ENCODE peak calls at places on chromosomes 5 and 9, in four cellular contexts. K, W, A and B are unnamed samples. For H3K4me1, the result is how much of the 10 kb centered on the place peaks cover.

GRCh38 chr9:110626109-110626829 is 42.3 kb upstream of the MUSK start:
- DNase-seq in K (peak), W (peak), A (no peak), B (peak)

GRCh38 chr5:102957141-102957540 is 162.8 kb downstream of the GIN1 start:
- DNase-seq in K (no peak), W (no peak), A (no peak), B (no peak)

GRCh38 chr9:20437466-20437865 is 184.8 kb downstream of the MLLT3 start:
- DNase-seq in K (peak), W (no peak), A (no peak), B (no peak)

GRCh38 chr5:151295138-151295537 is 8.4 kb downstream of the SLC36A3 start:
- DNase-seq in K (peak), W (no peak), A (no peak), B (no peak)

GRCh38 chr9:133835273-133835901 is 97.2 kb upstream of the SARDH start:
- DNase-seq in K (no peak), W (peak), A (no peak), B (no peak)

GRCh38 chr5:151123897-151124751 is 33.5 kb downstream of the ANXA6 start:
- DNase-seq in K (peak), W (no peak), A (peak), B (peak)

GRCh38 chr9:27145143-27145542 is 36.1 kb downstream of the TEK start:
- DNase-seq in K (no peak), W (peak), A (no peak), B (no peak)

GRCh38 chr5:137822158-137822764 is 45.4 kb upstream of the MYOT start:
- DNase-seq in K (peak), W (peak), A (no peak), B (no peak)

GRCh38 chr9:98317134-98317857 is 61.8 kb upstream of the TBC1D2 start:
- DNase-seq in K (peak), W (no peak), A (no peak), B (no peak)

GRCh38 chr5:172868924-172869565 is 35.0 kb downstream of the ERGIC1 start:
- DNase-seq in K (peak), W (no peak), A (peak), B (peak)

GRCh38 chr5:83586874-83587776 is 115.6 kb downstream of the VCAN start:
- DNase-seq in K (peak), W (no peak), A (no peak), B (no peak)

GRCh38 chr5:131355972-131356528 is 92.2 kb downstream of the CDC42SE2 start:
- DNase-seq in K (peak), W (no peak), A (no peak), B (no peak)

GRCh38 chr5:78747703-78748359 is 99.3 kb upstream of the LHFPL2 start:
- DNase-seq in K (peak), W (peak), A (no peak), B (no peak)

GRCh38 chr9:14433841-14434511 is 120.0 kb upstream of the NFIB start:
- DNase-seq in K (peak), W (no peak), A (no peak), B (no peak)

GRCh38 chr5:110258460-110258859 is 468.0 kb downstream of the TMEM232 start:
- DNase-seq in K (peak), W (no peak), A (no peak), B (no peak)

GRCh38 chr5:35218981-35219380 is 11.3 kb downstream of the PRLR start:
- DNase-seq in K (no peak), W (no peak), A (no peak), B (no peak)

GRCh38 chr9:17653947-17654346 is 75.1 kb downstream of the SH3GL2 start:
- DNase-seq in K (no peak), W (peak), A (no peak), B (no peak)

GRCh38 chr5:113487411-113487778 is 858 bp downstream of the MCC start:
- DNase-seq in K (peak), W (peak), A (no peak), B (peak)

GRCh38 chr5:74225587-74225986 is 414.9 kb downstream of the ENC1 start:
- DNase-seq in K (no peak), W (no peak), A (no peak), B (no peak)

GRCh38 chr5:152331718-152332117 is 73.4 kb downstream of the NMUR2 start:
- DNase-seq in K (no peak), W (no peak), A (no peak), B (no peak)

GRCh38 chr5:123755587-123756324 is 243.8 kb downstream of the CSNK1G3 start:
- DNase-seq in K (peak), W (peak), A (no peak), B (no peak)

GRCh38 chr9:4066682-4067081 is 233.2 kb downstream of the GLIS3 start:
- DNase-seq in K (no peak), W (no peak), A (no peak), B (no peak)

GRCh38 chr5:17888155-17888554 is 253.9 kb downstream of the TAF11L14 start:
- DNase-seq in K (no peak), W (no peak), A (no peak), B (no peak)

GRCh38 chr5:179142434-179143198 is 82.4 kb downstream of the ZNF354C start:
- DNase-seq in K (peak), W (peak), A (no peak), B (no peak)

GRCh38 chr5:53403291-53403690 is 77.1 kb upstream of the FST start:
- DNase-seq in K (no peak), W (no peak), A (no peak), B (no peak)

GRCh38 chr9:121214005-121214404 is 12.3 kb upstream of the RAB14 start:
- DNase-seq in K (no peak), W (no peak), A (no peak), B (no peak)

GRCh38 chr5:41656597-41656996 is 146.2 kb upstream of the PLCXD3 start:
- DNase-seq in K (no peak), W (peak), A (no peak), B (no peak)

GRCh38 chr9:68721934-68722333 is 16.9 kb downstream of the PIP5K1B start:
- DNase-seq in K (no peak), W (no peak), A (no peak), B (no peak)

GRCh38 chr9:82593436-82593835 is 469.5 kb downstream of the RASEF start:
- DNase-seq in K (no peak), W (peak), A (no peak), B (no peak)

GRCh38 chr9:76576344-76576743 is 117.4 kb downstream of the GCNT1 start:
- DNase-seq in K (peak), W (peak), A (no peak), B (no peak)

GRCh38 chr5:79858097-79858723 is 132.9 kb downstream of the MTX3 start:
- DNase-seq in K (peak), W (peak), A (peak), B (peak)

GRCh38 chr9:106896695-106897094 is 33.7 kb downstream of the ZNF462 start:
- DNase-seq in K (no peak), W (no peak), A (no peak), B (no peak)

GRCh38 chr9:106897223-106897622 is 34.3 kb downstream of the ZNF462 start:
- DNase-seq in K (peak), W (no peak), A (no peak), B (no peak)

GRCh38 chr9:106893088-106893487 is 30.1 kb downstream of the ZNF462 start:
- DNase-seq in K (peak), W (peak), A (no peak), B (no peak)

GRCh38 chr9:106892632-106893031 is 29.7 kb downstream of the ZNF462 start:
- DNase-seq in K (peak), W (peak), A (no peak), B (no peak)

DNA sequence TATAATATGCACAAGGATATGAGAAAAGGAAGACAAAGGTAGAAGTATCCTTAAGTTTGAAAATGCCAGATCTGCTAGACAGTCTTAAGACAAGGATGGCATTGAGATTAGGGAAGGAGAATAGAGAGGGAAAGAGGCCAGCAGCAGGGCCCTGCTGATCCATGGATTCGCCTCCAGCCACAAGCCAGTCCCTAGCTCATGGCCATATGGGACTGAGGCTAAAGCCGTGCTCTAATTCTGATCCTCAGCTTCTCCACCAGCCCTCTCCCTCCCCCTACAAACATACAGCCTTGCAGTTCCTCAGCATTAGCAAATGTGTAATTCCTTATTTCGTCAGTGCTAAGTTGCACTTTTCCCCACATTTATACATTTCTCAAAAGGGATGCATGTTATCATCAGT is 34.7 kb downstream of the ZNF462 start:
- DNase-seq in K (peak), W (no peak), A (no peak), B (no peak)
- H3K27ac ChIP-seq in K (no peak), W (no peak), A (peak), B (no peak)

DNA sequence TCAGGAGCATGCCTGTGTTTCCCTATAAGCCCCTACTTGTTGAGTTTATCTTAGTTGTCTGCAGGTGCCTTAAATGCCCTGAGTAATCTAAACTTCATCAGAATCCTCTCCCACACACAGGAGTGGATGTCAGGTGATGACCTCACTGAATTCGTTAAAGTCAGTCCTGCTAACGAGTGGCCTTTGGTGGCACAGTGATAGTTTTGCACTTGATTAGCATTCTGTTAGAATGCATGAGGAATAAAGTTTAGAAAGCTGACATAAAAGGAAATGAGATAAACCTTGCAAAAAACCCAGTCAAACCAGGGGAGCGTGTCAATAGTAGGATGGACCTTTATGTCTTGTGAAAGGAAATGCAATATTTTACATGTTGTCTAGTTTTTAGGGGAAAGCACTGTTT is 4.5 kb downstream of the TRIM32 start:
- DNase-seq in K (no peak), W (no peak), A (no peak), B (no peak)
- H3K4me1 ChIP-seq in K (under half), W (under half), A (half or more), B (under half)

DNA sequence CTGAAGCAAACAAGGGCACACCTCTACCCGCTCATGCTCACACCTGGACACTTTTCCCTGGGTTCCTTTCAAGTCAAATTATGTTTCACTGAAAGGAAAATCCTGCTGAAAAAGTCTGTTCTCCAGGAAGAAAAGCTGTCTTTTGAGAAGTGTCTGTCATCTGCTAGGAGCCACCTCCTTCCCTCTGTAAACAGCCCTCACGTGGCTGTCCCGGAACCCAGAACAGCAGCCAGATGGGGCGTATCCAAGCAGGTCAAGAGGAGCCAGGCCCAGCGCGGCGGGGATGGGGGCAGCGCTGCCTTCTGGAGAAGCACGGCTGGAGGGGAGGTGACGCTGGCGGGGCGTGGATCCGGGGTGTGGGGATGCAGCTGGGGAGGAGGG is at the start of gene PNPLA7:
- DNase-seq in K (peak), W (peak), A (peak), B (peak)
- H3K27ac ChIP-seq in K (peak), W (peak), A (peak), B (peak)

DNA sequence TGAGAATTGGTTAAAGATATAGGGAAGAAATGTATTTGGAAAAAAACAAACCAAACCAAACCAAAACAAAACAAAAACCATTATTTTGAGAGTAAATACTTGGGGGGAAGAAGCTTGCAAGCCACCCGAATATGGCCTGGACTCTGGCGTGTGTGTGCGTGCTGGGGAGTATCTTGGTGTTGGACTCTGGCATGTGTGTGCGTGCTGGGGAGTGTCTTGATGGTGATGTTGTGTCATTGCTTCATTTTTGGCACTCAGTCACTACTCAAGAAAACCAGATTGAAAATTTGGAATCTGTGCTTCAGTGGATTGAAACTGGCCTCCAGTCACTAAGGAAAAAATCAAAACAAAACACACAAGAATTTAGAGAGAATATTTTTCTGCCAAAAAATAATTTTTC is 76.1 kb downstream of the ARRDC3 start:
- DNase-seq in K (peak), W (no peak), A (peak), B (peak)
- H3K4me1 ChIP-seq in K (under half), W (under half), A (under half), B (under half)

GRCh38 chr5:142888469-142889085 is 118.4 kb downstream of the ARHGAP26 start:
- DNase-seq in K (peak), W (peak), A (no peak), B (no peak)
- H3K27ac ChIP-seq in K (no peak), W (no peak), A (peak), B (no peak)